ENCODE peak calls at places on chromosome 19, in seven cellular contexts. One of them, this sample, is unnamed.

GRCh38 chr19:4328243-4328990 is 10.2 kb downstream of the STAP2 start:
- DNase-seq in adrenal gland: peak; percentile 99
- DNase-seq in choroid plexus epithelial cell: peak; percentile 98
- DNase-seq in GM12865: peak; percentile 96
- DNase-seq in BJ: peak; percentile 59
- DNase-seq in MM.1S: peak; percentile 88
- DNase-seq in tibial artery: peak; percentile 96
- DNase-seq in this sample: peak; percentile 99

GRCh38 chr19:13396256-13397080 is 109.8 kb downstream of the CACNA1A start:
- DNase-seq in MM.1S: no peak
- DNase-seq in tibial artery: peak; percentile 73
- DNase-seq in BJ: peak; percentile 21
- DNase-seq in GM12865: peak; percentile 38
- DNase-seq in choroid plexus epithelial cell: peak; percentile 41
- DNase-seq in adrenal gland: peak; percentile 51
- DNase-seq in this sample: no peak

GRCh38 chr19:29971002-29971401 is 29.0 kb downstream of the URI1 start:
- DNase-seq in choroid plexus epithelial cell: no peak
- DNase-seq in BJ: no peak
- DNase-seq in tibial artery: no peak
- DNase-seq in adrenal gland: no peak
- DNase-seq in GM12865: no peak
- DNase-seq in MM.1S: no peak
- DNase-seq in this sample: no peak

GRCh38 chr19:33277434-33277833 is 24.9 kb downstream of the CEBPA start:
- DNase-seq in BJ: no peak
- DNase-seq in GM12865: no peak
- DNase-seq in adrenal gland: no peak
- DNase-seq in choroid plexus epithelial cell: no peak
- DNase-seq in MM.1S: no peak
- DNase-seq in tibial artery: no peak
- DNase-seq in this sample: no peak

GRCh38 chr19:10518444-10519361 is 1.5 kb upstream of the S1PR5 start:
- DNase-seq in GM12865: no peak
- DNase-seq in MM.1S: no peak
- DNase-seq in adrenal gland: no peak
- DNase-seq in tibial artery: no peak
- DNase-seq in BJ: no peak
- DNase-seq in choroid plexus epithelial cell: no peak
- DNase-seq in this sample: peak; percentile 88

GRCh38 chr19:20397292-20397691 is 168.3 kb downstream of the ZNF737 start:
- DNase-seq in adrenal gland: no peak
- DNase-seq in GM12865: no peak
- DNase-seq in choroid plexus epithelial cell: no peak
- DNase-seq in MM.1S: no peak
- DNase-seq in BJ: no peak
- DNase-seq in tibial artery: no peak
- DNase-seq in this sample: no peak

GRCh38 chr19:42634409-42635232 is 39.9 kb upstream of the CEACAM8 start:
- DNase-seq in GM12865: peak; percentile 58
- DNase-seq in tibial artery: no peak
- DNase-seq in adrenal gland: peak; percentile 25
- DNase-seq in choroid plexus epithelial cell: peak; percentile 57
- DNase-seq in MM.1S: peak; percentile 49
- DNase-seq in BJ: no peak
- DNase-seq in this sample: no peak

GRCh38 chr19:1269065-1269477 is at the start of gene CIRBP:
- DNase-seq in adrenal gland: peak; percentile 100
- DNase-seq in BJ: peak; percentile 92
- DNase-seq in tibial artery: peak; percentile 100
- DNase-seq in choroid plexus epithelial cell: peak; percentile 100
- DNase-seq in MM.1S: peak; percentile 100
- DNase-seq in GM12865: peak; percentile 100
- DNase-seq in this sample: peak; percentile 100

GRCh38 chr19:40974633-40975037 is 16.4 kb upstream of the CYP2B6 start:
- DNase-seq in choroid plexus epithelial cell: peak; percentile 87
- DNase-seq in adrenal gland: peak; percentile 65
- DNase-seq in GM12865: peak; percentile 85
- DNase-seq in MM.1S: peak; percentile 65
- DNase-seq in BJ: peak; percentile 1
- DNase-seq in tibial artery: peak; percentile 68
- DNase-seq in this sample: no peak

GRCh38 chr19:28358604-28359003 is 854.3 kb downstream of the UQCRFS1 start:
- DNase-seq in MM.1S: no peak
- DNase-seq in choroid plexus epithelial cell: peak; percentile 30
- DNase-seq in tibial artery: no peak
- DNase-seq in GM12865: no peak
- DNase-seq in BJ: no peak
- DNase-seq in adrenal gland: no peak
- DNase-seq in this sample: no peak

GRCh38 chr19:4889034-4889825 is 13.5 kb downstream of the ARRDC5 start:
- DNase-seq in GM12865: no peak
- DNase-seq in adrenal gland: no peak
- DNase-seq in MM.1S: no peak
- DNase-seq in choroid plexus epithelial cell: peak; percentile 47
- DNase-seq in tibial artery: no peak
- DNase-seq in BJ: peak; percentile 38
- DNase-seq in this sample: no peak

GRCh38 chr19:13122275-13122878 is 4.3 kb downstream of the NACC1 start:
- DNase-seq in choroid plexus epithelial cell: no peak
- DNase-seq in MM.1S: no peak
- DNase-seq in GM12865: no peak
- DNase-seq in BJ: no peak
- DNase-seq in tibial artery: no peak
- DNase-seq in adrenal gland: no peak
- DNase-seq in this sample: no peak

GRCh38 chr19:5225486-5226345 is 114.9 kb downstream of the PTPRS start:
- DNase-seq in GM12865: no peak
- DNase-seq in MM.1S: no peak
- DNase-seq in tibial artery: no peak
- DNase-seq in adrenal gland: no peak
- DNase-seq in choroid plexus epithelial cell: peak; percentile 6
- DNase-seq in BJ: no peak
- DNase-seq in this sample: peak; percentile 82

GRCh38 chr19:12617646-12618045 is 6.9 kb downstream of the ZNF791 start:
- DNase-seq in adrenal gland: no peak
- DNase-seq in choroid plexus epithelial cell: no peak
- DNase-seq in MM.1S: no peak
- DNase-seq in tibial artery: no peak
- DNase-seq in BJ: no peak
- DNase-seq in GM12865: no peak
- DNase-seq in this sample: no peak

GRCh38 chr19:782195-783043 is 14.8 kb upstream of the PTBP1 start:
- DNase-seq in GM12865: no peak
- DNase-seq in BJ: no peak
- DNase-seq in MM.1S: no peak
- DNase-seq in choroid plexus epithelial cell: peak; percentile 57
- DNase-seq in adrenal gland: no peak
- DNase-seq in tibial artery: no peak
- DNase-seq in this sample: peak; percentile 93

GRCh38 chr19:3058009-3058820 is 4.1 kb downstream of the TLE5 start:
- DNase-seq in GM12865: no peak
- DNase-seq in adrenal gland: peak; percentile 91
- DNase-seq in choroid plexus epithelial cell: no peak
- DNase-seq in tibial artery: no peak
- DNase-seq in MM.1S: no peak
- DNase-seq in BJ: no peak
- DNase-seq in this sample: no peak

GRCh38 chr19:3055741-3056453 is 6.4 kb downstream of the TLE5 start:
- DNase-seq in tibial artery: no peak
- DNase-seq in choroid plexus epithelial cell: no peak
- DNase-seq in adrenal gland: peak; percentile 55
- DNase-seq in GM12865: no peak
- DNase-seq in BJ: no peak
- DNase-seq in MM.1S: no peak
- DNase-seq in this sample: no peak

GRCh38 chr19:3057275-3057714 is 5.0 kb downstream of the TLE5 start:
- DNase-seq in BJ: no peak
- DNase-seq in tibial artery: peak; percentile 95
- DNase-seq in MM.1S: no peak
- DNase-seq in GM12865: no peak
- DNase-seq in adrenal gland: peak; percentile 98
- DNase-seq in choroid plexus epithelial cell: peak; percentile 21
- DNase-seq in this sample: no peak

GRCh38 chr19:3054972-3055740 is 7.1 kb downstream of the TLE5 start:
- DNase-seq in tibial artery: no peak
- DNase-seq in choroid plexus epithelial cell: peak; percentile 72
- DNase-seq in GM12865: no peak
- DNase-seq in MM.1S: no peak
- DNase-seq in adrenal gland: no peak
- DNase-seq in BJ: no peak
- DNase-seq in this sample: no peak

GRCh38 chr19:3056454-3057016 is 5.8 kb downstream of the TLE5 start:
- DNase-seq in choroid plexus epithelial cell: no peak
- DNase-seq in tibial artery: no peak
- DNase-seq in adrenal gland: no peak
- DNase-seq in GM12865: no peak
- DNase-seq in MM.1S: no peak
- DNase-seq in BJ: no peak
- DNase-seq in this sample: no peak
- TF ChIP-seq CTCF in choroid plexus epithelial cell: no peak
- TF ChIP-seq CTCF in tibial artery: no peak
- TF ChIP-seq CTCF in adrenal gland: no peak
- TF ChIP-seq CTCF in GM12865: no peak
- TF ChIP-seq CTCF in MM.1S: no peak
- TF ChIP-seq CTCF in BJ: no peak
- TF ChIP-seq CTCF in this sample: no peak

DNA sequence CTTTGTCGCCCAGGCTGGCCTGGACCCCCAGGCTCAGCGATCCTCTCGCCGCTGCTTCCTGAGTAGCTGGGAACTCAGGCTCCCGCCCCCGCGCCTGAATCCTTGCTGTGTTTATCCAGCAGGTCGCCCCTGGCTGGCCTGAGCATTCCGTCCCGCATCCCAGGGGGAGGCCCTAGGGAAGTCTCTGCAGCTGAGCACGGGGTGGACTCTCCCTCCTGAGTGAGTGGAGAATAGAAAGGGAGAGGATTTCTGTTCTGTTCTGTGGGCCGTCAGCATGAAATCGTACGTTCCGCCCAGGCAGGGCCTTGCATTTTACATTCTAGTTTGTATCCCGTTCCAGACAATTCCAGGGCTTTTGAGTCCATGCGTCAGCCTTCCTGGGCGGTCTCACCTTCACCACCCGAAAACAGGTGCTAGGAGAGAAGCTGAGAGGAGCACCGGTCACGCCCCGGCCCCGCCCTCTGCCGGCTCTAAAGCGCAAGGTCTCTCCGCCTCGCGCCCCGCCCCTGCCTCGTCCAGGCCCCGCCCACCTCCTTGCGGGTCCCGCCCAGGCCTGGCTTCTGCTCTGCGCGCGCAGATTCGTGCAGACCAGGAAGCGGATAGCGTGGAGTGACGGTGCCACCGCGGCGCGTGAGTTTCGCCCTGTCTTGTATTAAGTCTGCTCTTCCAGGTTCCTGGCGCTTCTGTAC is at the start of gene ZNF761:
- DNase-seq in MM.1S: peak; percentile 93
- DNase-seq in tibial artery: peak; percentile 96
- DNase-seq in BJ: peak; percentile 35
- DNase-seq in choroid plexus epithelial cell: peak; percentile 92
- DNase-seq in GM12865: peak; percentile 97
- DNase-seq in adrenal gland: peak; percentile 95
- DNase-seq in this sample: peak; percentile 97
- TF ChIP-seq CTCF in MM.1S: no peak
- TF ChIP-seq CTCF in tibial artery: peak; percentile 56
- TF ChIP-seq CTCF in BJ: peak; percentile 59
- TF ChIP-seq CTCF in choroid plexus epithelial cell: peak; percentile 54
- TF ChIP-seq CTCF in GM12865: no peak
- TF ChIP-seq CTCF in adrenal gland: peak; percentile 46
- TF ChIP-seq CTCF in this sample: peak; percentile 77

GRCh38 chr19:6714749-6715555 is 5.5 kb downstream of the C3 start:
- DNase-seq in MM.1S: no peak
- DNase-seq in GM12865: no peak
- DNase-seq in adrenal gland: no peak
- DNase-seq in choroid plexus epithelial cell: no peak
- DNase-seq in tibial artery: no peak
- DNase-seq in BJ: no peak
- DNase-seq in this sample: no peak

GRCh38 chr19:6718741-6719539 is 1.5 kb downstream of the C3 start:
- DNase-seq in GM12865: peak; percentile 67
- DNase-seq in choroid plexus epithelial cell: no peak
- DNase-seq in adrenal gland: peak; percentile 94
- DNase-seq in MM.1S: no peak
- DNase-seq in BJ: no peak
- DNase-seq in tibial artery: no peak
- DNase-seq in this sample: no peak

GRCh38 chr19:6718111-6718740 is 2.2 kb downstream of the C3 start:
- DNase-seq in tibial artery: no peak
- DNase-seq in adrenal gland: no peak
- DNase-seq in choroid plexus epithelial cell: no peak
- DNase-seq in GM12865: no peak
- DNase-seq in MM.1S: no peak
- DNase-seq in BJ: no peak
- DNase-seq in this sample: no peak

GRCh38 chr19:6717441-6717971 is 2.9 kb downstream of the C3 start:
- DNase-seq in adrenal gland: no peak
- DNase-seq in choroid plexus epithelial cell: no peak
- DNase-seq in MM.1S: no peak
- DNase-seq in tibial artery: no peak
- DNase-seq in GM12865: no peak
- DNase-seq in BJ: no peak
- DNase-seq in this sample: no peak

DNA sequence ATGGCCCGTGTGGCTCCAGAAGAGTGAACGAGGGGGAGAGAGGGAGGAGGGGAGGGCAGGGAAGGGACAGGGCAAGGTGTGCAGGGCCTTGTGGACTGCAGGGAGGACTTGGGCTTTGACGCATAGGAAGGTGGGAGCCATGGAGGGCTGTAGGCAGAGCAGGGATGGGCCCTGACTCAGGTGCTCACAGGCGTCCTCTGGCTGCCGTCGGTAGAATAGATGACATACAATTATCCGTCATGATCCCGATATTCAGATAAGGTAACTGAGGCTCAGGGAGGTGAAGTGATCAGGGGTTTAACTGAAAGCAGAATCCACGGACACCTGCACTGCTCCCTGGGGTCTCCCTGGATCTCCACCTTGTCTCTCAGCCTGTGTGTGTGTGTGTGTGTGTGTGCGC is 3.4 kb downstream of the C3 start:
- DNase-seq in BJ: no peak
- DNase-seq in choroid plexus epithelial cell: no peak
- DNase-seq in adrenal gland: no peak
- DNase-seq in GM12865: no peak
- DNase-seq in MM.1S: no peak
- DNase-seq in tibial artery: no peak
- DNase-seq in this sample: no peak
- TF ChIP-seq CTCF in BJ: no peak
- TF ChIP-seq CTCF in choroid plexus epithelial cell: peak; percentile 20
- TF ChIP-seq CTCF in adrenal gland: no peak
- TF ChIP-seq CTCF in GM12865: peak; percentile 20
- TF ChIP-seq CTCF in MM.1S: peak; percentile 30
- TF ChIP-seq CTCF in tibial artery: no peak
- TF ChIP-seq CTCF in this sample: peak; percentile 33

DNA sequence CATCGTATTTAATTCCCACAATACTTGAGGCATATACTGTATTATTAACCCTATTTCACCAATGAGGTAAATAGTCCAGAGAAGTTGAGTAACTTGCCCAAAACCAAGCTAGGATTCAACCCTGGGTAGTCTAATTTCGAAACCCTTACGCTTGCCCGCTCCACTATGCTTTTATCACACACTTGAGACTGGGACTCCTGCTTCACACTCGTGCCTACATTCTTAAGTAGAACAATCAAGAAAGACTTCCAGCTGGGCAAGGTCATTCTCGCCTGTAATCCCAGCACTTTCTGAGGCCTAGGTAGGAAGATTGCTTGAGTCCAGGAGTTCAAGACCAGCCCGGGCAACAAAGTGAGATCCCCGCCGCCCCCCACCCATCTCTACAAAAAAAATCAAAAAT is 3.6 kb downstream of the ZNF541 start:
- DNase-seq in choroid plexus epithelial cell: no peak
- DNase-seq in GM12865: no peak
- DNase-seq in adrenal gland: no peak
- DNase-seq in BJ: no peak
- DNase-seq in MM.1S: no peak
- DNase-seq in tibial artery: no peak
- DNase-seq in this sample: no peak
- TF ChIP-seq CTCF in choroid plexus epithelial cell: no peak
- TF ChIP-seq CTCF in GM12865: no peak
- TF ChIP-seq CTCF in adrenal gland: no peak
- TF ChIP-seq CTCF in BJ: no peak
- TF ChIP-seq CTCF in MM.1S: no peak
- TF ChIP-seq CTCF in tibial artery: no peak
- TF ChIP-seq CTCF in this sample: no peak